ENCODE peak calls at places on chromosomes 4 and X, in four cellular contexts. H is tibial nerve, O is body of pancreas, N is Peyer's patch. U is an unnamed sample.

GRCh38 chr4:154164931-154165839 is 326.4 kb downstream of the DCHS2 start:
- DNase-seq in H (peak; percentile 7), O (no peak), N (no peak), U (no peak)

GRCh38 chrX:19388741-19389140 is 45.0 kb downstream of the PDHA1 start:
- DNase-seq in H (no peak), O (no peak), N (no peak), U (no peak)

GRCh38 chrX:10175317-10175871 is 18.6 kb downstream of the CLCN4 start:
- DNase-seq in H (peak; percentile 9), O (no peak), N (no peak), U (no peak)

GRCh38 chr4:140099993-140100392 is 54.0 kb downstream of the MAML3 start:
- DNase-seq in H (peak; percentile 40), O (no peak), N (peak; percentile 70), U (peak; percentile 53)

GRCh38 chr4:73705056-73705432 is 35.3 kb upstream of the CXCL8 start:
- DNase-seq in H (no peak), O (no peak), N (no peak), U (no peak)

GRCh38 chr4:126710935-126711334 is 921.8 kb upstream of the INTU start:
- DNase-seq in H (no peak), O (no peak), N (no peak), U (no peak)

GRCh38 chrX:149456476-149457245 is 48.4 kb downstream of the IDS start:
- DNase-seq in H (no peak), O (no peak), N (no peak), U (no peak)

GRCh38 chr4:10526431-10527222 is 69.4 kb upstream of the ZNF518B start:
- DNase-seq in H (no peak), O (no peak), N (peak; percentile 59), U (no peak)

GRCh38 chr4:853416-853781 is 27.5 kb upstream of the CPLX1 start:
- DNase-seq in H (no peak), O (peak; percentile 3), N (no peak), U (no peak)

GRCh38 chrX:140672840-140673731 is 36.5 kb upstream of the LINC00632 start:
- DNase-seq in H (no peak), O (no peak), N (no peak), U (no peak)

GRCh38 chr4:94762326-94762725 is 4.6 kb downstream of the BMPR1B start:
- DNase-seq in H (no peak), O (no peak), N (no peak), U (no peak)

GRCh38 chrX:45191820-45192409 is 8.8 kb downstream of the DIPK2B start:
- DNase-seq in H (no peak), O (no peak), N (no peak), U (no peak)

GRCh38 chr4:138222041-138222440 is 20.1 kb downstream of the SLC7A11 start:
- DNase-seq in H (no peak), O (peak; percentile 16), N (no peak), U (no peak)

GRCh38 chr4:167234388-167234881 is at the start of gene SPOCK3:
- DNase-seq in H (no peak), O (peak; percentile 42), N (no peak), U (peak; percentile 48)

GRCh38 chrX:56729152-56729557 is at the start of gene NBDY:
- DNase-seq in H (peak; percentile 29), O (peak; percentile 26), N (peak; percentile 70), U (peak; percentile 16)
- TF ChIP-seq POLR2A in H (peak; percentile 66), O (peak; percentile 45), N (peak; percentile 18), U (no peak)

DNA sequence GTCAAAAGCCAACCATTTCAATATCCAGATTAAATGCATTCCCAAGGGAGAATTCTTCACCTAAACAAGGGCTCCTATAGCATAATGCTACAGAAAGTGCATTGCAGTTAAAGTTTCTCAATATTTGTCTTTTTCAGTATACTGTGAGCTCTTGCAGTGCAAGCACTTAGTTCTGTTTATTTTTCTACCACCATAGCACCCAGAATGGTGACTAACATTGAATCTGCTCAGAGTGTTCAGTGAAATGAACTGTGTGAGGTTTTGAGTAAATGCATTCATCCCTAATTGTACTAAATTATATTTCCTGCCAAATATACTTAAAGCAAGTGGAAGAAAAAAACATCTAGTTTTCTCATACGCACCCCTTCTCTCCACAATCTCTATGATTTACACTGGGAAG is 383.9 kb downstream of the PCDH7 start:
- DNase-seq in H (no peak), O (no peak), N (no peak), U (no peak)
- H3K4me1 ChIP-seq in H (no peaks in the 10 kb centered on the region), O (peaks cover 5% of the 10 kb centered on the region), N (no peaks in the 10 kb centered on the region), U (no peaks in the 10 kb centered on the region)

DNA sequence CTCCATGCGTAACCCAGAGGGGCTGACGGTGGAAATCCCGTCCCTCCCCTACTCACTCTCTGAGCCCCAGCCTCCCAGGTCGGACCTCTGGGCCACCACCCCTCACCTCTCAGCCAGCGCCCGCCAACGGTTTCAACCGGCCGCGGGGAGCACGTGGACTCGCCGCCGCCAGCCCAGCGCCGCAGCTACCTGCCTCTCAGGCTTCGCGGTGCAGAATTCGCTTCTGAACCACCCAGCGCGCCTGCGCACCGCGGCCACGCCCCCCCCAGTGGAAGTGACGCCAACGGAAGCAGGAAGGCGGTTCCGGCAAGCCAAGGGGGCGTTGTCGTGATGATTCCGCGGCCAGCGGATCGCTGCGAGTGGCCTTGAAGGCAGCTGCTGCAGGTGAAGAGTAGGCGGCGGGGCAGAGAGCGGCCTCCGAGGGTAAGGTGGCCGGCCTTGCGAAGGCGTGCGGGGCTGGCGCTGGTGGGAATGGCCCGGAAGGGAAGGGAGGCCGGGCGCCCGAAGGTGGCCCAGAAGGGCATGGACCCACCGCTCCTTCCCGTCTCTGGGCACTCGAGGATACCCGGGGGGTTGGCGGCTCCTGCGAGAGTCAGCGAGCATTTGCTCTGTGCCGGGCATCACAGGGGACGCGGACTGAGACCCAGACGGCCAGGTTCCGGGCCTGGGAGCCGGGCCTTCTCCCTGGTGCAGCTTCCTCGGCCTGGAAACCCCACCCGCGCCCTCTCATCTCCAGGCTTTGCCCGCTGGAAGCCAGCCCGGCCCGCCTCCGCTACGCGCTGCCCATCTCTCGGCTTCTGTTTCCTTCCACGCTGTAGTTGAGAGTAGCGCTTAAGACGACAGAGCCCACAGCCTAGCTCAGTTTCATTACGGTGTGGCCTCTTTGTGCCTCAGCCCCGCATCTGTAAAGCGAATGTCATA is at the start of the genes LYAR and ZBTB49:
- DNase-seq in H (peak; percentile 90), O (peak; percentile 96), N (peak; percentile 97), U (peak; percentile 97)
- TF ChIP-seq POLR2A in H (peak; percentile 61), O (peak; percentile 77), N (peak; percentile 74), U (no peak)

DNA sequence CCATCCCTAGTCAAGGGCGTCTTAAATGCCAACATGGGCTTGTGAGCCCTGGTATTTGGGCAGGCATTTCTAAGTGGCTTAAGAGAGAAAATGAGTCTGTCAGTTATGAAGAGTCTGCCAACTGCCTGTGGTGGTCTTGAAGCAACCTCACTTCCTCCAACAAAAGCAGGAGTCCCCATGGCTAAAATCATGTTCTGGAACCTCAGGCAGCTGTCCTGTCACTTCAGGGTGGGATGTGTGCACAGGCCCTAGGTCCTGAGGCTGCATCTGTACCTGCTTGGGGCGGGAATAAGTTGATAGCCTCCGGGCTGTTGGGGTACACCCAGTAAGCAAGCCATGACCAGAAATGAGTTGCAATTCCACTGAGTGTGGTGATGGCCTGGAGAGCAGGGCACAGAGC is 115.0 kb upstream of the SCML1 start:
- DNase-seq in H (no peak), O (no peak), N (no peak), U (no peak)
- H3K4me1 ChIP-seq in H (no peaks in the 10 kb centered on the region), O (no peaks in the 10 kb centered on the region), N (no peaks in the 10 kb centered on the region), U (no peaks in the 10 kb centered on the region)

DNA sequence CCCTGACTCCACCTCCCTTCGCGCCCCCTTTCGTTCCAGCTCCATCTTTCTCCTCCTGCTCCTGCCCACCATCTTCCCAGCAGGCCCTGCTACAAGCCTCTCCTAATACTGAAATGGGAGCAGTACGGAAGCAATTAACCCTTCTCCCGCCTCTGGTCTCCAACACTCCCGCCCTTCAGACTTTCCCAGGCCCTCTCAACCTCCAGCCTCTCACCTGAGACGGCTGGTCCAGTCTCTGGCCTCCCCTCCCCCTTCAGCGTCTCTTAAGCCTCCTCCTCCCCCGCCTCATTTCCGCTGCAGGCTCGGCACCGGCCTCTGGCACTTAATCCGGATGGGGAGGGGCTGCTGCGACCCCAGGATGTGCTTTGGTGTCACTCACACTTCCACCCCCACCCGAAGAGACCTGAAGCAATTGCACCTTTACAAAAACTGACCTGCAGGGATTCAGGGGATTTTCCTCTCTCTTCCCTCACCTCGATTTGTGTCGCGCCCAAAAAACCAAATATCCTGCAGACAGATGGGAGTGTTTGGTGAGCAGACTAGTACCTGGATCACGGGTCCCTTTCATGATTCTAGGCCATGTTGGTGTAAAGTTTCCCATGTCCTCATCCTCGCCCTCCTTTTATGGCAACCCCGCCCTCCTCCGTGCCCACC is 657 bp downstream of the TCEAL8 start:
- DNase-seq in H (peak; percentile 22), O (peak; percentile 62), N (peak; percentile 75), U (peak; percentile 69)
- TF ChIP-seq POLR2A in H (peak; percentile 29), O (no peak), N (no peak), U (no peak)